ENCODE peak calls at places on chromosomes 16 and 17, in eight cellular contexts. W is mesendoderm, E is heart left ventricle, Q is heart right ventricle, L is uterus, M is cardiac muscle cell, A is NT2/D1, B is aorta. U is an unnamed sample.

GRCh38 chr17:73722163-73722562 is 77.9 kb upstream of the SDK2 start:
- DNase-seq in W (peak; percentile 28), E (no peak), Q (no peak), L (no peak), M (no peak), A (no peak), B (no peak), U (peak; percentile 66)

GRCh38 chr17:65154770-65155589 is 17.8 kb downstream of the RGS9 start:
- DNase-seq in W (no peak), E (no peak), Q (no peak), L (no peak), M (no peak), A (no peak), B (no peak), U (no peak)

GRCh38 chr17:1074886-1075665 is 78.1 kb downstream of the TIMM22 start:
- DNase-seq in W (no peak), E (peak; percentile 57), Q (peak; percentile 53), L (no peak), M (peak; percentile 84), A (no peak), B (peak; percentile 23), U (no peak)

GRCh38 chr17:42155614-42156045 is 841 bp upstream of the RAB5C start:
- DNase-seq in W (peak; percentile 84), E (no peak), Q (no peak), L (no peak), M (no peak), A (no peak), B (no peak), U (no peak)

GRCh38 chr17:82278786-82279379 is 5.4 kb upstream of the CSNK1D start:
- DNase-seq in W (peak; percentile 42), E (no peak), Q (no peak), L (no peak), M (no peak), A (no peak), B (no peak), U (no peak)

GRCh38 chr17:8955560-8955959 is 9.9 kb downstream of the PIK3R5 start:
- DNase-seq in W (no peak), E (peak; percentile 28), Q (no peak), L (no peak), M (no peak), A (no peak), B (peak; percentile 66), U (no peak)

GRCh38 chr17:82843904-82844640 is 4.2 kb upstream of the ZNF750 start:
- DNase-seq in W (no peak), E (no peak), Q (no peak), L (no peak), M (no peak), A (no peak), B (no peak), U (no peak)

GRCh38 chr17:5078106-5079028 is at the start of gene ZFP3:
- DNase-seq in W (peak; percentile 51), E (peak; percentile 89), Q (peak; percentile 89), L (peak; percentile 61), M (peak; percentile 29), A (peak; percentile 30), B (peak; percentile 90), U (peak; percentile 47)

GRCh38 chr16:46711106-46711769 is 21.8 kb downstream of the ORC6 start:
- DNase-seq in W (no peak), E (peak; percentile 73), Q (peak; percentile 69), L (no peak), M (no peak), A (no peak), B (peak; percentile 65), U (no peak)

GRCh38 chr17:62109924-62110323 is 44.8 kb upstream of the MED13 start:
- DNase-seq in W (no peak), E (no peak), Q (no peak), L (no peak), M (no peak), A (no peak), B (no peak), U (no peak)

GRCh38 chr16:61500851-61501250 is 535.4 kb downstream of the CDH8 start:
- DNase-seq in W (no peak), E (no peak), Q (no peak), L (no peak), M (no peak), A (no peak), B (no peak), U (no peak)

GRCh38 chr16:733382-734207 is 6.7 kb downstream of the HAGHL start:
- DNase-seq in W (peak; percentile 34), E (no peak), Q (peak; percentile 15), L (no peak), M (peak; percentile 49), A (no peak), B (no peak), U (no peak)

GRCh38 chr16:66918803-66919568 is at the start of gene CDH16:
- DNase-seq in W (no peak), E (no peak), Q (no peak), L (no peak), M (no peak), A (no peak), B (no peak), U (no peak)

GRCh38 chr17:11981862-11982261 is 15.4 kb downstream of the ZNF18 start:
- DNase-seq in W (peak; percentile 57), E (no peak), Q (no peak), L (no peak), M (no peak), A (peak; percentile 9), B (no peak), U (no peak)

GRCh38 chr17:42009170-42009569 is 8.1 kb downstream of the DNAJC7 start:
- DNase-seq in W (peak; percentile 41), E (no peak), Q (no peak), L (no peak), M (no peak), A (no peak), B (no peak), U (no peak)

GRCh38 chr16:883340-883739 is 82.8 kb upstream of the GNG13 start:
- DNase-seq in W (no peak), E (no peak), Q (no peak), L (no peak), M (no peak), A (no peak), B (no peak), U (no peak)

GRCh38 chr16:4392382-4393242 is 21.0 kb downstream of the VASN start:
- DNase-seq in W (peak; percentile 92), E (no peak), Q (no peak), L (peak; percentile 84), M (peak; percentile 46), A (no peak), B (peak; percentile 74), U (no peak)

GRCh38 chr16:7313170-7313569 is 19.5 kb upstream of the RBFOX1 start:
- DNase-seq in W (peak; percentile 59), E (no peak), Q (no peak), L (no peak), M (peak; percentile 57), A (no peak), B (no peak), U (no peak)

GRCh38 chr16:80819988-80820387 is 15.6 kb upstream of the CDYL2 start:
- DNase-seq in W (no peak), E (no peak), Q (no peak), L (no peak), M (no peak), A (no peak), B (no peak), U (no peak)

GRCh38 chr17:29617125-29617480 is 5.6 kb downstream of the CORO6 start:
- DNase-seq in W (peak; percentile 88), E (no peak), Q (peak; percentile 75), L (no peak), M (peak; percentile 71), A (no peak), B (peak; percentile 92), U (peak; percentile 88)
- H3K4me1 ChIP-seq in W (peaks cover 3% of the 10 kb centered on the region), E (peaks cover 75% of the 10 kb centered on the region), Q (peaks cover 77% of the 10 kb centered on the region), L (peaks cover 26% of the 10 kb centered on the region), M (peaks cover 45% of the 10 kb centered on the region), A (peaks cover 26% of the 10 kb centered on the region), B (no peaks in the 10 kb centered on the region), U (peaks cover 42% of the 10 kb centered on the region)

GRCh38 chr17:57293077-57293476 is 36.8 kb downstream of the MSI2 start:
- DNase-seq in W (peak; percentile 79), E (no peak), Q (no peak), L (no peak), M (no peak), A (no peak), B (no peak), U (no peak)
- H3K4me1 ChIP-seq in W (peaks cover 10% of the 10 kb centered on the region), E (peaks cover 23% of the 10 kb centered on the region), Q (peaks cover 41% of the 10 kb centered on the region), L (no peaks in the 10 kb centered on the region), M (peaks cover 4% of the 10 kb centered on the region), A (peaks cover 23% of the 10 kb centered on the region), B (no peaks in the 10 kb centered on the region), U (no peaks in the 10 kb centered on the region)

DNA sequence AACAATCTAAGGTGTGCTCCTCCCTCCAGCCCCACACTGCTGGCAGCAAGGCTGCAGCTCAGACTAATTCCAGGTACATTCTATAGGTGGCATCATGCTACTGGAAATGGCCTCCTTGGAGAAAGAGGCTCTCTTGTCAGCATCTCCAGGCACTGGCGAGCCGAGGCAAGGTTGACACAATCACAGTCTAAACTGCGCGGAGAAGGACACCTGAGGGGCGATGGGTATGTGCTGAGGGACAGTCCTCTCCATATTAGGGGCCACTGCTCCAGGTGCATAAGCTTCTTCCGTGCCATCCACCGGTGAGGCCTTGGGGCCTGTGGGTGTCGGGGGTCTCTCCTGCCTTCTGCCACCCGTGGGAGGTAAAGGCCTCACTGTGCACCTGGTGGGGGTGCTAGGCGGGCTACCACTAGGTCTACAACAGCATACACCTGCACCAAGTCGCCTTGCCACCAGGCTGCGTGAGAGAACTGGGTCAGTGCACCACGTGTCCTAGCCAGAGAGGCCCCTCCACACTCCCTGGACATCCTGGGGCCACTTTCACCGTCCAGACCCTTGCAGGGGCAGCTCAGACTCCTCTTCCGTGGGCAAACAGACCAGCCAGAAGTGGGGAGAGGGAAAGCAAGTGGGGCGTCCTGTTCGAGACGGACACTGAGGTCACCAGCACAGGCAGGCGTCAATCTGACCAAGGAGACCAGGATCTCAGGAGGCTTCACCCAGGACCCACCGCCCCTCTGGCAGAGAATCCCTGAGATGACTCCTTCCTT is 12.1 kb upstream of the CBX8 start:
- DNase-seq in W (peak; percentile 84), E (no peak), Q (no peak), L (no peak), M (no peak), A (no peak), B (no peak), U (no peak)
- H3K4me1 ChIP-seq in W (no peaks in the 10 kb centered on the region), E (peaks cover 37% of the 10 kb centered on the region), Q (peaks cover 20% of the 10 kb centered on the region), L (peaks cover 34% of the 10 kb centered on the region), M (peaks cover 23% of the 10 kb centered on the region), A (peaks cover 26% of the 10 kb centered on the region), B (no peaks in the 10 kb centered on the region), U (peaks cover 42% of the 10 kb centered on the region)

DNA sequence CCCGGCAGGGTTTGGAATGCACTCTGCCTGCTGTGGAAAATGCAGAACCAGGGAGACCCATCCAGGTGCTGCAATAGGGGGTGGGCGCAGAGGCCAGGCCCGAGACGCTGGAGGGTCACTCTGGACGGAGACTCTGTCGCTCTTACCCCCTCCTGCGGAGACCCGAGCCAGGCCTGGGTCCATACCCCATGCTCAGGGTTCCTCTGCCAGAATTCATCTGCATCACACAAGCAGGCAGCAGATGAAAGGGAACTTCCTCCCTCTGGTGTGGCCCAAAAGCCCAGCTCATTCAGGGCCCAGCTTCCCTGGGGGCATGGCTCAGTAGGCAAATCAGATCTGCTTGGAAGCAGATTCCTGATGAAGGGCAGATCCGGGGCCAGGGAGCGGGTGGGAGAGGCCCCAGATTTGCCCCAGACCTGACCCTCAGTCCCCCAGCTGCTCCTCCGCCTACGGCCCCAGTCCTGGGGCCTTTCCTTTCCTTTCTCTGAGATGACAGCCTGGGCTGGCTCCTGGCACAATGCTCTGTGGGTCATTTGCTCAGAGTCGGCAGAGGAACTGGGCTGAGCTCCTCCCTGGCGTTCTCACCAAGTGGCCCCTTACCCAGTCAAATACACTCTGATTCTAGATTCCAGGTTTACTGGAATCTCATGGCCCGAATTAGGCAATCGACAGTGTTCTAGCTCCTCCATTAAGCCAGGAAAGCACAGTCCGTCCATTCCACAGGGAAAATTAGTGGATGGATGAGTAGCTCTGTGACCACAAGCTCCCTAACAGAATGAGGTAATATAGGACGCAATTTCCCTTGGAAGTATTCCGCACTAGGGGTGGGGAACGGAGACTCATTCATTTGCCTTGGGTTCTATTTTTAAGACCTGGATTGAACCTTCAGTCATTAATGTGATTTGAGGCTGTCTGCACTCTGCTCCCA is 19.1 kb upstream of the RASD1 start:
- DNase-seq in W (peak; percentile 59), E (no peak), Q (peak; percentile 7), L (no peak), M (no peak), A (peak; percentile 67), B (peak; percentile 33), U (no peak)
- H3K4me1 ChIP-seq in W (no peaks in the 10 kb centered on the region), E (no peaks in the 10 kb centered on the region), Q (no peaks in the 10 kb centered on the region), L (no peaks in the 10 kb centered on the region), M (peaks cover 21% of the 10 kb centered on the region), A (peaks cover 32% of the 10 kb centered on the region), B (no peaks in the 10 kb centered on the region), U (no peaks in the 10 kb centered on the region)